ENCODE peak calls at places on chromosomes 7 and 10, in nine cellular contexts. S is neural progenitor cell; H is HTR-8/SVneo; T is GM13977; M is naive thymus-derived CD4-positive, alpha-beta T cell; J is left lung; P is HFFc6; Y is Jurkat, Clone E6-1; D is C1 segment of cervical spinal cord. V is an unnamed sample.

GRCh38 chr10:76209135-76209534 is 777.7 kb downstream of the LRMDA start:
- DNase-seq in S (no peak), H (no peak), T (no peak), M (no peak), J (no peak), P (peak), Y (no peak), D (no peak), V (no peak)

GRCh38 chr7:8490391-8490790 is 57.0 kb downstream of the NXPH1 start:
- DNase-seq in S (no peak), H (no peak), T (no peak), M (no peak), J (no peak), P (no peak), Y (no peak), D (no peak), V (no peak)

GRCh38 chr7:127588697-127589482 is 679 bp downstream of the ARF5 start:
- DNase-seq in S (peak), H (peak), T (peak), M (no peak), J (peak), P (peak), Y (no peak), D (peak), V (peak)

GRCh38 chr7:135441791-135442190 is 68.1 kb downstream of the CNOT4 start:
- DNase-seq in S (no peak), H (peak), T (peak), M (no peak), J (no peak), P (peak), Y (peak), D (no peak), V (no peak)

GRCh38 chr7:20191044-20191867 is 25.9 kb downstream of the MACC1 start:
- DNase-seq in S (no peak), H (no peak), T (no peak), M (no peak), J (no peak), P (no peak), Y (no peak), D (no peak), V (no peak)

GRCh38 chr7:43141091-43141490 is 28.6 kb downstream of the HECW1 start:
- DNase-seq in S (peak), H (no peak), T (no peak), M (no peak), J (no peak), P (no peak), Y (peak), D (no peak), V (peak)

GRCh38 chr7:151704969-151705743 is 171.8 kb downstream of the PRKAG2 start:
- DNase-seq in S (peak), H (no peak), T (no peak), M (no peak), J (no peak), P (no peak), Y (no peak), D (no peak), V (peak)

GRCh38 chr7:22052221-22052639 is 106.5 kb upstream of the CDCA7L start:
- DNase-seq in S (peak), H (no peak), T (no peak), M (no peak), J (no peak), P (no peak), Y (no peak), D (peak), V (no peak)

GRCh38 chr10:96292971-96293909 is 11.0 kb upstream of the DNTT start:
- DNase-seq in S (peak), H (peak), T (peak), M (peak), J (no peak), P (peak), Y (peak), D (peak), V (peak)

GRCh38 chr10:128431997-128432396 is 305.8 kb upstream of the MKI67 start:
- DNase-seq in S (no peak), H (no peak), T (no peak), M (no peak), J (no peak), P (no peak), Y (no peak), D (no peak), V (no peak)

GRCh38 chr10:79238606-79239005 is 108.7 kb upstream of the PPIF start:
- DNase-seq in S (no peak), H (no peak), T (no peak), M (no peak), J (no peak), P (peak), Y (no peak), D (no peak), V (no peak)

GRCh38 chr10:114729103-114729659 is 71.1 kb upstream of the ABLIM1 start:
- DNase-seq in S (no peak), H (no peak), T (no peak), M (no peak), J (no peak), P (no peak), Y (no peak), D (no peak), V (no peak)

GRCh38 chr7:127873151-127873550 is 158.1 kb downstream of the LRRC4 start:
- DNase-seq in S (no peak), H (no peak), T (no peak), M (no peak), J (no peak), P (no peak), Y (no peak), D (no peak), V (no peak)

GRCh38 chr10:98294270-98294627 is 26.3 kb upstream of the LOXL4 start:
- DNase-seq in S (no peak), H (no peak), T (no peak), M (no peak), J (no peak), P (no peak), Y (no peak), D (no peak), V (no peak)

GRCh38 chr7:157409753-157410727 is 73.2 kb downstream of the DNAJB6 start:
- DNase-seq in S (no peak), H (no peak), T (no peak), M (no peak), J (no peak), P (no peak), Y (no peak), D (no peak), V (peak)

GRCh38 chr7:2853147-2853546 is 9.0 kb upstream of the GNA12 start:
- DNase-seq in S (no peak), H (no peak), T (no peak), M (no peak), J (no peak), P (no peak), Y (no peak), D (no peak), V (no peak)

GRCh38 chr7:74579800-74580685 is 77.5 kb upstream of the GTF2I start:
- DNase-seq in S (no peak), H (no peak), T (no peak), M (no peak), J (peak), P (peak), Y (no peak), D (no peak), V (no peak)

GRCh38 chr10:35426657-35427056 is 90.3 kb downstream of the CCNY start:
- DNase-seq in S (no peak), H (no peak), T (no peak), M (no peak), J (no peak), P (no peak), Y (no peak), D (no peak), V (no peak)

GRCh38 chr10:75452997-75453396 is 21.6 kb downstream of the LRMDA start:
- DNase-seq in S (no peak), H (no peak), T (no peak), M (no peak), J (no peak), P (no peak), Y (no peak), D (no peak), V (no peak)

GRCh38 chr10:119595715-119596515 is 849 bp downstream of the TIAL1 start:
- DNase-seq in S (peak), H (no peak), T (peak), M (peak), J (peak), P (peak), Y (no peak), D (peak), V (no peak)

GRCh38 chr7:149855368-149856305 is 17.5 kb downstream of the ZNF862 start:
- DNase-seq in S (peak), H (peak), T (no peak), M (no peak), J (no peak), P (peak), Y (no peak), D (peak), V (peak)

GRCh38 chr10:62057359-62057758 is 155.9 kb downstream of the ARID5B start:
- DNase-seq in S (no peak), H (no peak), T (no peak), M (no peak), J (no peak), P (no peak), Y (no peak), D (no peak), V (no peak)